ENCODE peak calls at places on chromosomes 7 and 10, in nine cellular contexts. R, Y, X, M, L, A, S, T and W are unnamed samples.

GRCh38 chr7:55887786-55888185 is 530 bp downstream of the ZNF713 start:
- DNase-seq in R (no peak), Y (no peak), X (no peak), M (no peak), L (no peak), A (peak), S (peak), T (no peak), W (no peak)

GRCh38 chr10:909831-910230 is 21.7 kb downstream of the LARP4B start:
- DNase-seq in R (no peak), Y (no peak), X (no peak), M (no peak), L (no peak), A (no peak), S (peak), T (no peak), W (peak)

GRCh38 chr10:132632851-132633684 is 95.5 kb downstream of the INPP5A start:
- DNase-seq in R (no peak), Y (no peak), X (no peak), M (no peak), L (no peak), A (no peak), S (no peak), T (no peak), W (no peak)

GRCh38 chr7:46034056-46034768 is 113.1 kb upstream of the IGFBP3 start:
- DNase-seq in R (no peak), Y (no peak), X (no peak), M (no peak), L (no peak), A (no peak), S (no peak), T (no peak), W (no peak)

GRCh38 chr7:151238924-151239836 is 6.9 kb downstream of the CHPF2 start:
- DNase-seq in R (no peak), Y (no peak), X (no peak), M (no peak), L (no peak), A (no peak), S (no peak), T (no peak), W (no peak)

GRCh38 chr7:121872831-121873764 is at the start of gene PTPRZ1:
- DNase-seq in R (no peak), Y (no peak), X (no peak), M (no peak), L (no peak), A (peak), S (no peak), T (no peak), W (peak)

GRCh38 chr7:139115104-139115503 is 5.6 kb upstream of the ZC3HAV1 start:
- DNase-seq in R (no peak), Y (no peak), X (no peak), M (no peak), L (no peak), A (no peak), S (no peak), T (no peak), W (no peak)

GRCh38 chr10:46551701-46552525 is 4.5 kb downstream of the GPRIN2 start:
- DNase-seq in R (no peak), Y (no peak), X (no peak), M (no peak), L (no peak), A (no peak), S (no peak), T (no peak), W (no peak)

GRCh38 chr10:14782691-14783363 is 8.1 kb upstream of the FAM107B start:
- DNase-seq in R (peak), Y (peak), X (no peak), M (peak), L (no peak), A (no peak), S (no peak), T (peak), W (no peak)

GRCh38 chr10:67779455-67780205 is 58.4 kb downstream of the DNAJC12 start:
- DNase-seq in R (peak), Y (peak), X (peak), M (peak), L (no peak), A (peak), S (peak), T (peak), W (peak)

GRCh38 chr10:113475381-113475807 is 77.5 kb upstream of the HABP2 start:
- DNase-seq in R (no peak), Y (no peak), X (no peak), M (no peak), L (no peak), A (no peak), S (no peak), T (no peak), W (no peak)

GRCh38 chr7:28615091-28615490 is 202.8 kb downstream of the CREB5 start:
- DNase-seq in R (peak), Y (no peak), X (no peak), M (no peak), L (no peak), A (no peak), S (peak), T (no peak), W (peak)
- TF ChIP-seq REST in R (no peak), Y (no peak), X (no peak), M (no peak), L (no peak), A (no peak), S (no peak), T (no peak), W (no peak)

DNA sequence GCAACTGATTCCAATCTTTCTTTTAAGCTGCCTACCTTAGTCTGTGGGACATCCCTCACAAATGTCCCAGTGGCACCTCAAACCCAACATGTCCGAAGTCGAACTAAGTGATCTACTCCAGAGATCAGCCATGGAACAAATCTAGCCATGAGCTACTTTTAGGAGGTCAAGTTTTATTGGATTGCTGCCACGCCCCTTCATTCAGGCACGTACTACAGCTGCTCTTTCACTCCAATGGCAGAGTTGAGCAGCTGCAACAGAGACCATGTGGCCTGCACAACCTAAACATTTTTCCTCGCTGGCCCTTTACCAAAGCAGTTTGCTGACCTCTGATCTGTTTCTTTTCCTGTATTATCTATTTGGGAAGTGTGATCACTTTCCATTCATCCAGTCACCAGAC is 192.4 kb upstream of the CDCA7L start:
- DNase-seq in R (no peak), Y (no peak), X (no peak), M (no peak), L (no peak), A (no peak), S (no peak), T (no peak), W (no peak)
- TF ChIP-seq REST in R (no peak), Y (no peak), X (no peak), M (no peak), L (no peak), A (no peak), S (no peak), T (no peak), W (no peak)

GRCh38 chr7:105990726-105991465 is 27.8 kb downstream of the CDHR3 start:
- DNase-seq in R (no peak), Y (no peak), X (no peak), M (no peak), L (no peak), A (no peak), S (peak), T (no peak), W (peak)
- TF ChIP-seq REST in R (no peak), Y (no peak), X (no peak), M (no peak), L (no peak), A (no peak), S (no peak), T (no peak), W (no peak)

GRCh38 chr7:128032605-128033235 is 1.5 kb upstream of the LRRC4 start:
- DNase-seq in R (no peak), Y (no peak), X (no peak), M (no peak), L (no peak), A (no peak), S (no peak), T (no peak), W (peak)
- TF ChIP-seq REST in R (no peak), Y (no peak), X (no peak), M (no peak), L (no peak), A (no peak), S (no peak), T (no peak), W (no peak)

DNA sequence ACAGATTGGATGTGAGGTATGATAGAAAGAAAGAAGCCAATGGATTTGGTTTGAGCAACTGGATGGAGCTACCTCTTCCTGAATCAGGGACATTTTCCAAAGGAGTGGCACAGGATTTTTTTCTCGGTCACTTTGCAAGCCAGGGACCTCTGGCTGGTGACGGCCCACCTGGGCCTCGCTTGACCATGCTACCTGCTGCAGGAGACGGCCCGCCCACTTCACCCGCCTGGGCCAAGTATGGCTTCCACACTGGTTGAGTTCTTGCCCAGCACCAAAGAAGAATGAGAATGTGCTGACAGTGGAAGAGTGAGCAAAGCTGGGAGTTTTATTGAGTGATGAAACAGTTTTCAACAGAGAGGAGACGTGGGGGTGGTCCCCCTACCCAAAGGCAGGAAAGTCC is 24.5 kb upstream of the SH3PXD2A start:
- DNase-seq in R (no peak), Y (no peak), X (no peak), M (no peak), L (no peak), A (no peak), S (no peak), T (no peak), W (no peak)
- TF ChIP-seq REST in R (no peak), Y (no peak), X (no peak), M (no peak), L (no peak), A (no peak), S (no peak), T (no peak), W (no peak)